ENCODE peak calls at places on chromosomes 13 and 19, in four cellular contexts. K is GM10248; M is GM23248; O is stimulated activated CD4-positive, alpha-beta T cell treated with anti-CD3 and anti-CD28 coated beads, Interleukin-1b, Interleukin-23, amount 100 ng/mL, for 24 hours. N is an unnamed sample.

GRCh38 chr19:19627716-19628498 is at the start of gene LPAR2:
- DNase-seq in K (peak), M (peak), O (no peak), N (peak)

GRCh38 chr13:32503727-32504126 is 34.9 kb downstream of the N4BP2L2 start:
- DNase-seq in K (no peak), M (no peak), O (no peak), N (no peak)

GRCh38 chr13:39777527-39778061 is 122.1 kb downstream of the COG6 start:
- DNase-seq in K (no peak), M (peak), O (no peak), N (no peak)

GRCh38 chr19:47020132-47020805 is 632 bp downstream of the NPAS1 start:
- DNase-seq in K (no peak), M (peak), O (no peak), N (no peak)

GRCh38 chr19:9986787-9987281 is 23.5 kb downstream of the COL5A3 start:
- DNase-seq in K (no peak), M (peak), O (no peak), N (no peak)

GRCh38 chr13:110913322-110913721 is 1.5 kb downstream of the ANKRD10 start:
- DNase-seq in K (no peak), M (peak), O (no peak), N (no peak)

GRCh38 chr13:49679244-49679643 is 12.0 kb downstream of the EBPL start:
- DNase-seq in K (peak), M (peak), O (no peak), N (no peak)

GRCh38 chr19:13511947-13512346 is 5.7 kb upstream of the CACNA1A start:
- DNase-seq in K (no peak), M (no peak), O (no peak), N (no peak)

GRCh38 chr13:99486996-99487395 is 14.3 kb upstream of the TM9SF2 start:
- DNase-seq in K (no peak), M (no peak), O (no peak), N (no peak)

GRCh38 chr19:29042450-29042849 is 170.5 kb downstream of the UQCRFS1 start:
- DNase-seq in K (no peak), M (no peak), O (no peak), N (no peak)

GRCh38 chr13:39510296-39510695 is 92.7 kb downstream of the LHFPL6 start:
- DNase-seq in K (peak), M (no peak), O (no peak), N (no peak)

GRCh38 chr19:3557461-3558248 is at the start of gene MFSD12:
- DNase-seq in K (peak), M (peak), O (peak), N (peak)

GRCh38 chr19:1510807-1511206 is 2.0 kb downstream of the ADAMTSL5 start:
- DNase-seq in K (no peak), M (no peak), O (no peak), N (no peak)

GRCh38 chr13:88257706-88258105 is 586.5 kb downstream of the SLITRK5 start:
- DNase-seq in K (no peak), M (no peak), O (no peak), N (no peak)

GRCh38 chr19:53530622-53531021 is 7.3 kb upstream of the ZNF331 start:
- DNase-seq in K (no peak), M (no peak), O (no peak), N (no peak)

GRCh38 chr13:28865951-28866350 is 45.8 kb downstream of the MTUS2 start:
- DNase-seq in K (no peak), M (no peak), O (no peak), N (no peak)

GRCh38 chr19:58571575-58571947 is 1.6 kb downstream of the MZF1 start:
- DNase-seq in K (no peak), M (no peak), O (no peak), N (no peak)

GRCh38 chr13:106714271-106714670 is 146.3 kb upstream of the ARGLU1 start:
- DNase-seq in K (no peak), M (no peak), O (no peak), N (no peak)

GRCh38 chr19:2054763-2055162 is 3.7 kb upstream of the MKNK2 start:
- DNase-seq in K (no peak), M (no peak), O (no peak), N (no peak)

GRCh38 chr13:20405691-20406090 is 120.0 kb downstream of the CRYL1 start:
- DNase-seq in K (no peak), M (no peak), O (no peak), N (no peak)

GRCh38 chr19:23991170-23991569 is 76.5 kb downstream of the ZNF726 start:
- DNase-seq in K (no peak), M (no peak), O (no peak), N (peak)

GRCh38 chr13:84980571-84980970 is 818.6 kb downstream of the SLITRK6 start:
- DNase-seq in K (no peak), M (no peak), O (no peak), N (no peak)

GRCh38 chr19:13972368-13973155 is 20.3 kb downstream of the DCAF15 start:
- DNase-seq in K (no peak), M (no peak), O (no peak), N (no peak)

GRCh38 chr13:23654111-23655110 is 84.2 kb downstream of the TNFRSF19 start:
- DNase-seq in K (no peak), M (no peak), O (no peak), N (no peak)

GRCh38 chr13:31545616-31546015 is 193.7 kb upstream of the RXFP2 start:
- DNase-seq in K (no peak), M (peak), O (no peak), N (no peak)

GRCh38 chr19:31626941-31627340 is 277.7 kb upstream of the TSHZ3 start:
- DNase-seq in K (no peak), M (no peak), O (no peak), N (no peak)

GRCh38 chr13:61768175-61768574 is 352.5 kb upstream of the PCDH20 start:
- DNase-seq in K (no peak), M (no peak), O (no peak), N (no peak)

GRCh38 chr13:26051231-26052135 is at the start of gene SHISA2:
- DNase-seq in K (peak), M (peak), O (no peak), N (peak)

GRCh38 chr19:41570639-41571112 is 5.3 kb upstream of the CEACAM21 start:
- DNase-seq in K (peak), M (peak), O (peak), N (peak)

GRCh38 chr13:91142572-91142971 is 204.9 kb upstream of the MIR17HG start:
- DNase-seq in K (no peak), M (peak), O (no peak), N (no peak)

GRCh38 chr13:41547253-41548000 is 90.1 kb downstream of the RGCC start:
- DNase-seq in K (no peak), M (peak), O (no peak), N (no peak)

GRCh38 chr19:18128044-18128443 is 24.9 kb upstream of the PIK3R2 start:
- DNase-seq in K (no peak), M (peak), O (no peak), N (no peak)

GRCh38 chr13:113918580-113918979 is 54.7 kb upstream of the GAS6 start:
- DNase-seq in K (no peak), M (no peak), O (no peak), N (no peak)

GRCh38 chr13:25371608-25372274 is at the start of gene ATP8A2:
- DNase-seq in K (peak), M (peak), O (no peak), N (no peak)